ENCODE peak calls at places on chromosomes 5 and 9, in six cellular contexts. T, J, W, X, O and E are unnamed samples.

GRCh38 chr5:38013107-38013506 is 173.3 kb upstream of the GDNF start:
- DNase-seq in X (no peak), J (no peak), W (no peak), O (no peak), T (no peak), E (peak; percentile 76)

GRCh38 chr5:17147225-17148120 is 70.0 kb upstream of the BASP1 start:
- DNase-seq in X (no peak), O (no peak), W (no peak), T (no peak), J (no peak), E (peak; percentile 70)

GRCh38 chr5:151686673-151687378 is at the start of gene SPARC:
- DNase-seq in T (peak; percentile 60), X (peak; percentile 48), O (peak; percentile 80), J (peak; percentile 87), W (peak; percentile 94), E (peak; percentile 98)

GRCh38 chr5:173089581-173089980 is 33.4 kb downstream of the CREBRF start:
- DNase-seq in J (no peak), O (no peak), T (no peak), W (no peak), X (no peak), E (peak; percentile 10)

GRCh38 chr5:93221-93980 is 1.4 kb downstream of the PLEKHG4B start:
- DNase-seq in J (no peak), T (no peak), X (no peak), O (no peak), W (no peak), E (no peak)

GRCh38 chr9:98248737-98249474 is 6.5 kb downstream of the TBC1D2 start:
- DNase-seq in J (peak; percentile 52), W (peak; percentile 93), O (peak; percentile 97), X (no peak), T (peak; percentile 82), E (peak; percentile 100)

GRCh38 chr5:149688406-149688805 is 41.7 kb upstream of the PPARGC1B start:
- DNase-seq in J (no peak), X (no peak), O (no peak), T (no peak), W (no peak), E (no peak)

GRCh38 chr5:150184990-150185952 is 4.6 kb upstream of the SLC6A7 start:
- DNase-seq in W (no peak), O (no peak), J (no peak), T (no peak), X (no peak), E (no peak)

GRCh38 chr9:136024696-136025316 is 63.6 kb upstream of the UBAC1 start:
- DNase-seq in X (no peak), O (no peak), W (no peak), T (no peak), J (no peak), E (no peak)

GRCh38 chr9:107049046-107049824 is 186.3 kb downstream of the ZNF462 start:
- DNase-seq in J (no peak), X (no peak), W (no peak), T (no peak), O (no peak), E (no peak)

GRCh38 chr5:112390327-112390726 is 28.8 kb downstream of the EPB41L4A start:
- DNase-seq in W (no peak), X (no peak), T (peak; percentile 44), O (no peak), J (no peak), E (no peak)

GRCh38 chr5:122192883-122193496 is 63.6 kb downstream of the ZNF474 start:
- DNase-seq in T (no peak), O (peak; percentile 62), J (peak; percentile 51), X (peak; percentile 67), W (peak; percentile 78), E (peak; percentile 76)

GRCh38 chr5:135547590-135548254 is 12.0 kb upstream of the NEUROG1 start:
- DNase-seq in X (peak; percentile 78), W (no peak), J (no peak), T (no peak), O (no peak), E (no peak)

GRCh38 chr9:93059097-93059959 is 827 bp downstream of the SUSD3 start:
- DNase-seq in W (no peak), J (no peak), X (peak; percentile 42), O (no peak), T (no peak), E (no peak)

GRCh38 chr9:98873535-98874432 is 66.3 kb downstream of the GALNT12 start:
- DNase-seq in T (no peak), J (no peak), W (peak; percentile 31), X (no peak), O (no peak), E (peak; percentile 70)

GRCh38 chr9:113654605-113655193 is 191.2 kb downstream of the RGS3 start:
- DNase-seq in T (peak; percentile 44), O (no peak), W (no peak), X (no peak), J (peak; percentile 87), E (no peak)

DNA sequence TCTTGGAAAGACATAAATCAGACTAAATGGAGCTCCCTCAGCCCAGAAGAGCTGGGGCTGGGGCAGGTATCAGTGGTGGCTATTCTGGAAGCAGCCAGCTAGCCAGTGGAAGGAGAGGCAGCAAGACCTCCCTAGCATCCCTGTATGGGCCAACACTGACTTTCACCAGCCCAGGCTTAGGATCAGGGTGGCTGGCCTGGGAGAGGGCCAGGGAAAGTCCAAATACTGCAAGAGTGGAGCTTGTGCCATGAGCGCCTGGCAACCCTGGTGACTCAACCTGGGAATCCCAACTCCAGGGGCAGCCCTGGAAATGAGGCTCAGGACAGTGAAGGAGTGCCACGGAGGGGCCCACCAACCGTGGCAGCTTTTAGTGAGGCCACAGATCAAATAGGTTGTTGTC is 7.6 kb upstream of the IRF1 start:
- DNase-seq in J (no peak), X (peak; percentile 19), T (no peak), W (no peak), O (peak; percentile 93), E (no peak)
- H3K4me3 ChIP-seq in J (no peak overlapping the region), X (peak overlapping the region; percentile 89), T (no peak overlapping the region), W (no peak overlapping the region), O (no peak overlapping the region), E (no peak overlapping the region)

DNA sequence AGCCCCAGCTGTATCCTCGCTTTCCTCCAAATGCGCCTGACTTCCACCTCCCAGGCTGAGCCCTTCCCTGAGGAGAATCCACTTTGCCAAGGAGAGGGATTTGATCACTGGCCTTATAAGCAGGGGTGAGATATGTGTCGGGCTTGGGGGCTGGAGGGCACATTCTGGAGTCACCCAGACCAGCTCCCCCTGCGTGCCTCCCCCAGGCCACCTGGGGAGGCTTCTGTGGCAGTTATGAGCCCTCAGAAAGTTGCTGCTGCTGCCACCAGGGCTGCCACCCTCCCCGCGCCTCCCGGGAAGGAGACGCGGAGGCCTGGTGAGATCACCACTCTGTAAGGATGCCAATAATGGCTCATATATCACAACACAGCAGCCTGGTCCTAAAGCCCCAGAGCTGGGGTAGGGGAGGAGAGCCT is 211.5 kb downstream of the PAPPA start:
- DNase-seq in T (no peak), J (peak; percentile 73), O (peak; percentile 17), X (no peak), W (peak; percentile 74), E (peak; percentile 73)
- TF ChIP-seq CTCF in T (no peak), J (no peak), O (peak; percentile 27), X (no peak), W (peak; percentile 2), E (peak; percentile 21)

GRCh38 chr5:134226441-134227192 is 744 bp upstream of the PPP2CA start:
- DNase-seq in O (peak; percentile 31), W (no peak), T (no peak), X (peak; percentile 90), J (peak; percentile 32), E (no peak)

GRCh38 chr5:134224905-134225779 is 731 bp downstream of the PPP2CA start:
- DNase-seq in O (peak; percentile 72), W (peak; percentile 65), J (peak; percentile 59), X (peak; percentile 47), T (peak; percentile 38), E (peak; percentile 73)

GRCh38 chr5:134227259-134227658 is 1.4 kb upstream of the PPP2CA start:
- DNase-seq in W (no peak), X (no peak), T (no peak), O (peak; percentile 36), J (peak; percentile 43), E (no peak)

GRCh38 chr5:134225780-134226440 is at the start of gene PPP2CA:
- DNase-seq in T (peak; percentile 99), J (peak; percentile 99), X (peak; percentile 99), O (peak; percentile 99), W (peak; percentile 99), E (peak; percentile 99)

GRCh38 chr5:134223406-134224251 is 2.2 kb downstream of the PPP2CA start:
- DNase-seq in O (no peak), J (no peak), X (no peak), W (no peak), T (no peak), E (peak; percentile 59)
- H3K4me3 ChIP-seq in O (peak overlapping the region; percentile 99), J (peak overlapping the region; percentile 90), X (peak overlapping the region; percentile 98), W (peak overlapping the region; percentile 68), T (no peak overlapping the region), E (peak overlapping the region; percentile 97)

GRCh38 chr5:116237917-116238502 is 153.2 kb downstream of the COMMD10 start:
- DNase-seq in T (no peak), O (no peak), X (no peak), J (no peak), W (no peak), E (peak; percentile 28)
- TF ChIP-seq CTCF in T (no peak), O (peak; percentile 10), X (no peak), J (no peak), W (peak; percentile 25), E (peak; percentile 38)

GRCh38 chr5:93151896-93152295 is 429.1 kb downstream of the NR2F1-AS1 start:
- DNase-seq in O (peak; percentile 29), W (no peak), J (no peak), T (no peak), X (no peak), E (peak; percentile 26)
- H3K4me3 ChIP-seq in O (peak overlapping the region; percentile 22), W (no peak overlapping the region), J (no peak overlapping the region), T (no peak overlapping the region), X (no peak overlapping the region), E (peak overlapping the region; percentile 35)

GRCh38 chr5:67969176-67969575 is 246.4 kb upstream of the PIK3R1 start:
- DNase-seq in W (no peak), X (no peak), T (no peak), O (no peak), J (no peak), E (no peak)

GRCh38 chr5:67966712-67967111 is 248.8 kb upstream of the PIK3R1 start:
- DNase-seq in J (no peak), O (no peak), T (no peak), W (no peak), X (no peak), E (no peak)

GRCh38 chr5:67971223-67971830 is 244.2 kb upstream of the PIK3R1 start:
- DNase-seq in O (no peak), J (no peak), W (peak; percentile 56), X (no peak), T (no peak), E (peak; percentile 79)

GRCh38 chr5:67972027-67972822 is 243.3 kb upstream of the PIK3R1 start:
- DNase-seq in O (no peak), J (no peak), W (no peak), T (no peak), X (no peak), E (no peak)

DNA sequence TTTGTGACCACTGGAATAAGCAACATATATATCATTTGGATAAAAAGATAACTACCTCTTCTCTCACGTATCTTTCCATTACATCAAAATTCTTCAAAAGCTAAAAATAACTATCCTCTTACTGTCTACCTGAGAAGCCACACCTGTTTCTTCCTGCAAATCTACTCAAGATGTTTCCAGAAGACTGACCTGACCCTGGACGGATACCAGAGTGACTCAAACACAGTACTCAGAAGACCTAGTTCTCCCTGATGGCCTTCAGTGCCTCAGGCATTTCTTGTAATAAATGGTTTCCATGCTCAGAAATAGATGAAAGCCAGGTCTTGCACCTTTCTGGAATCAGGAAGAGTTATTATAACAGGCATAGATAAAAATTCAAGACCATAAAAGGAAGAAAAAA is 245.9 kb upstream of the PIK3R1 start:
- DNase-seq in X (no peak), J (no peak), T (no peak), O (peak; percentile 56), W (no peak), E (no peak)
- TF ChIP-seq CTCF in X (no peak), J (no peak), T (no peak), O (no peak), W (no peak), E (no peak)